ENCODE peak calls at places on chromosomes 7 and 10, in six cellular contexts. One of them, this sample, is unnamed.
A peak's percentile ranks its signal among the peaks of the same experiment; 100 is the strongest.

GRCh38 chr7:102814025-102814471 is 65.2 kb downstream of the FAM185A start:
- DNase-seq in colonic mucosa: no peak
- DNase-seq in cardiac muscle cell: peak; percentile 63
- DNase-seq in CD8-positive, alpha-beta T cell: no peak
- DNase-seq in left ventricle myocardium inferior: no peak
- DNase-seq in right lobe of liver: no peak
- DNase-seq in this sample: no peak

GRCh38 chr10:29329420-29329819 is 40.5 kb downstream of the LYZL1 start:
- DNase-seq in colonic mucosa: no peak
- DNase-seq in cardiac muscle cell: peak; percentile 39
- DNase-seq in CD8-positive, alpha-beta T cell: no peak
- DNase-seq in left ventricle myocardium inferior: no peak
- DNase-seq in right lobe of liver: peak; percentile 65
- DNase-seq in this sample: no peak

GRCh38 chr7:102914585-102914984 is 1.8 kb downstream of the LRRC17 start:
- DNase-seq in colonic mucosa: peak; percentile 34
- DNase-seq in cardiac muscle cell: peak; percentile 95
- DNase-seq in CD8-positive, alpha-beta T cell: no peak
- DNase-seq in left ventricle myocardium inferior: peak; percentile 70
- DNase-seq in right lobe of liver: no peak
- DNase-seq in this sample: peak; percentile 74

GRCh38 chr7:7681191-7681935 is 37.0 kb downstream of the RPA3 start:
- DNase-seq in colonic mucosa: peak; percentile 69
- DNase-seq in cardiac muscle cell: peak; percentile 75
- DNase-seq in CD8-positive, alpha-beta T cell: no peak
- DNase-seq in left ventricle myocardium inferior: no peak
- DNase-seq in right lobe of liver: peak; percentile 49
- DNase-seq in this sample: no peak

GRCh38 chr7:123916240-123916724 is 8.8 kb upstream of the SPAM1 start:
- DNase-seq in colonic mucosa: peak; percentile 53
- DNase-seq in cardiac muscle cell: peak; percentile 46
- DNase-seq in CD8-positive, alpha-beta T cell: no peak
- DNase-seq in left ventricle myocardium inferior: no peak
- DNase-seq in right lobe of liver: no peak
- DNase-seq in this sample: no peak

GRCh38 chr7:45982132-45982531 is 61.1 kb upstream of the IGFBP3 start:
- DNase-seq in colonic mucosa: no peak
- DNase-seq in cardiac muscle cell: no peak
- DNase-seq in CD8-positive, alpha-beta T cell: no peak
- DNase-seq in left ventricle myocardium inferior: no peak
- DNase-seq in right lobe of liver: no peak
- DNase-seq in this sample: no peak

GRCh38 chr7:70608229-70608628 is 523.7 kb upstream of the GALNT17 start:
- DNase-seq in colonic mucosa: no peak
- DNase-seq in cardiac muscle cell: no peak
- DNase-seq in CD8-positive, alpha-beta T cell: no peak
- DNase-seq in left ventricle myocardium inferior: no peak
- DNase-seq in right lobe of liver: no peak
- DNase-seq in this sample: no peak

GRCh38 chr7:139772115-139772514 is 5.7 kb downstream of the HIPK2 start:
- DNase-seq in colonic mucosa: no peak
- DNase-seq in cardiac muscle cell: peak; percentile 40
- DNase-seq in CD8-positive, alpha-beta T cell: no peak
- DNase-seq in left ventricle myocardium inferior: no peak
- DNase-seq in right lobe of liver: peak; percentile 77
- DNase-seq in this sample: no peak

GRCh38 chr7:482521-483083 is 37.0 kb downstream of the PDGFA start:
- DNase-seq in colonic mucosa: no peak
- DNase-seq in cardiac muscle cell: no peak
- DNase-seq in CD8-positive, alpha-beta T cell: no peak
- DNase-seq in left ventricle myocardium inferior: no peak
- DNase-seq in right lobe of liver: no peak
- DNase-seq in this sample: no peak

GRCh38 chr10:44990302-44990655 is 10.4 kb upstream of the ZNF22 start:
- DNase-seq in colonic mucosa: no peak
- DNase-seq in cardiac muscle cell: no peak
- DNase-seq in CD8-positive, alpha-beta T cell: no peak
- DNase-seq in left ventricle myocardium inferior: no peak
- DNase-seq in right lobe of liver: no peak
- DNase-seq in this sample: no peak

GRCh38 chr10:84138478-84139125 is 707 bp upstream of the GHITM start:
- DNase-seq in colonic mucosa: peak; percentile 65
- DNase-seq in cardiac muscle cell: no peak
- DNase-seq in CD8-positive, alpha-beta T cell: peak; percentile 53
- DNase-seq in left ventricle myocardium inferior: peak; percentile 19
- DNase-seq in right lobe of liver: no peak
- DNase-seq in this sample: no peak

GRCh38 chr10:72316748-72317435 is 37.8 kb downstream of the DNAJB12 start:
- DNase-seq in colonic mucosa: peak; percentile 88
- DNase-seq in cardiac muscle cell: no peak
- DNase-seq in CD8-positive, alpha-beta T cell: peak; percentile 64
- DNase-seq in left ventricle myocardium inferior: peak; percentile 73
- DNase-seq in right lobe of liver: peak; percentile 90
- DNase-seq in this sample: peak; percentile 90

GRCh38 chr7:122511268-122511667 is 187.6 kb downstream of the RNF133 start:
- DNase-seq in colonic mucosa: no peak
- DNase-seq in cardiac muscle cell: no peak
- DNase-seq in CD8-positive, alpha-beta T cell: no peak
- DNase-seq in left ventricle myocardium inferior: no peak
- DNase-seq in right lobe of liver: no peak
- DNase-seq in this sample: no peak

GRCh38 chr10:133140417-133141143 is 19.4 kb upstream of the KNDC1 start:
- DNase-seq in colonic mucosa: no peak
- DNase-seq in cardiac muscle cell: no peak
- DNase-seq in CD8-positive, alpha-beta T cell: no peak
- DNase-seq in left ventricle myocardium inferior: no peak
- DNase-seq in right lobe of liver: peak; percentile 39
- DNase-seq in this sample: peak; percentile 69

GRCh38 chr7:135158141-135158655 is 10.3 kb downstream of the TMEM140 start:
- DNase-seq in colonic mucosa: no peak
- DNase-seq in cardiac muscle cell: no peak
- DNase-seq in CD8-positive, alpha-beta T cell: no peak
- DNase-seq in left ventricle myocardium inferior: no peak
- DNase-seq in right lobe of liver: no peak
- DNase-seq in this sample: no peak

GRCh38 chr7:135160098-135160857 is 10.2 kb downstream of the CYREN start:
- DNase-seq in colonic mucosa: no peak
- DNase-seq in cardiac muscle cell: peak; percentile 64
- DNase-seq in CD8-positive, alpha-beta T cell: no peak
- DNase-seq in left ventricle myocardium inferior: no peak
- DNase-seq in right lobe of liver: no peak
- DNase-seq in this sample: no peak

GRCh38 chr7:135158874-135159273 is 11.0 kb downstream of the TMEM140 start:
- DNase-seq in colonic mucosa: no peak
- DNase-seq in cardiac muscle cell: no peak
- DNase-seq in CD8-positive, alpha-beta T cell: no peak
- DNase-seq in left ventricle myocardium inferior: no peak
- DNase-seq in right lobe of liver: no peak
- DNase-seq in this sample: no peak

GRCh38 chr7:135160858-135161653 is 9.5 kb downstream of the CYREN start:
- DNase-seq in colonic mucosa: no peak
- DNase-seq in cardiac muscle cell: peak; percentile 41
- DNase-seq in CD8-positive, alpha-beta T cell: no peak
- DNase-seq in left ventricle myocardium inferior: no peak
- DNase-seq in right lobe of liver: no peak
- DNase-seq in this sample: no peak

GRCh38 chr7:135159359-135160087 is 11.0 kb downstream of the CYREN start:
- DNase-seq in colonic mucosa: no peak
- DNase-seq in cardiac muscle cell: no peak
- DNase-seq in CD8-positive, alpha-beta T cell: no peak
- DNase-seq in left ventricle myocardium inferior: no peak
- DNase-seq in right lobe of liver: no peak
- DNase-seq in this sample: no peak
- H3K4me3 ChIP-seq in colonic mucosa: no peak overlapping the region
- H3K4me3 ChIP-seq in cardiac muscle cell: no peak overlapping the region
- H3K4me3 ChIP-seq in CD8-positive, alpha-beta T cell: no peak overlapping the region
- H3K4me3 ChIP-seq in left ventricle myocardium inferior: peak overlapping the region; percentile 15
- H3K4me3 ChIP-seq in right lobe of liver: no peak overlapping the region
- H3K4me3 ChIP-seq in this sample: peak overlapping the region; percentile 3

DNA sequence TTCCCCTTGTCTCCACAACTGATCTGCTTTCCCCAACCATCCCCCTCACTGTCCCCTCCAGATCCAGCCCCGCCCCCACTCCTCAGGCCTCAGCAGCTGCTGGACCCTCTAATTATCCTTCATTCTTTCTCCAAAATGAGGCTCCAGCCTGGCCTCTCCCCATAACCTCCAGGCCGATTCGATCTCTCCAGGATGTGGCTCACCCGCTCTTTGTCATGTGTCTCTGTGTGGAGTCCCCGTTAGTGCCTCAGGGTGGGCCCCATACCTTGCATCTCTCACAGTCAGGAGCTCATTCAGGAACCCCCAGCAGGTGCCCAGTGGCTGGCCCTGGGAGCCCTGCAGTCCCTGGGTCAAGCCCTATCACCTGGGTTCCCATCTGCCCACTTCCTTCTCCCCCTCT is 1.3 kb downstream of the PILRA start:
- DNase-seq in colonic mucosa: no peak
- DNase-seq in cardiac muscle cell: no peak
- DNase-seq in CD8-positive, alpha-beta T cell: no peak
- DNase-seq in left ventricle myocardium inferior: no peak
- DNase-seq in right lobe of liver: no peak
- DNase-seq in this sample: peak; percentile 43
- H3K4me1 ChIP-seq in colonic mucosa: no peaks in the 10 kb centered on the region
- H3K4me1 ChIP-seq in cardiac muscle cell: no peaks in the 10 kb centered on the region
- H3K4me1 ChIP-seq in CD8-positive, alpha-beta T cell: peaks cover 19% of the 10 kb centered on the region
- H3K4me1 ChIP-seq in left ventricle myocardium inferior: peaks cover 8% of the 10 kb centered on the region
- H3K4me1 ChIP-seq in right lobe of liver: no peaks in the 10 kb centered on the region
- H3K4me1 ChIP-seq in this sample: no peaks in the 10 kb centered on the region

GRCh38 chr7:142300689-142301088 is 42.8 kb upstream of the PRSS58 start:
- DNase-seq in colonic mucosa: no peak
- DNase-seq in cardiac muscle cell: no peak
- DNase-seq in CD8-positive, alpha-beta T cell: peak; percentile 53
- DNase-seq in left ventricle myocardium inferior: no peak
- DNase-seq in right lobe of liver: no peak
- DNase-seq in this sample: no peak

GRCh38 chr7:142301299-142301698 is 43.4 kb upstream of the PRSS58 start:
- DNase-seq in colonic mucosa: no peak
- DNase-seq in cardiac muscle cell: no peak
- DNase-seq in CD8-positive, alpha-beta T cell: no peak
- DNase-seq in left ventricle myocardium inferior: no peak
- DNase-seq in right lobe of liver: no peak
- DNase-seq in this sample: no peak

GRCh38 chr7:142298631-142299030 is 40.8 kb upstream of the PRSS58 start:
- DNase-seq in colonic mucosa: no peak
- DNase-seq in cardiac muscle cell: no peak
- DNase-seq in CD8-positive, alpha-beta T cell: no peak
- DNase-seq in left ventricle myocardium inferior: no peak
- DNase-seq in right lobe of liver: no peak
- DNase-seq in this sample: no peak

GRCh38 chr7:142298009-142298408 is 40.2 kb upstream of the PRSS58 start:
- DNase-seq in colonic mucosa: no peak
- DNase-seq in cardiac muscle cell: no peak
- DNase-seq in CD8-positive, alpha-beta T cell: no peak
- DNase-seq in left ventricle myocardium inferior: no peak
- DNase-seq in right lobe of liver: no peak
- DNase-seq in this sample: no peak

GRCh38 chr7:142299226-142299625 is 41.4 kb upstream of the PRSS58 start:
- DNase-seq in colonic mucosa: no peak
- DNase-seq in cardiac muscle cell: no peak
- DNase-seq in CD8-positive, alpha-beta T cell: peak; percentile 28
- DNase-seq in left ventricle myocardium inferior: no peak
- DNase-seq in right lobe of liver: no peak
- DNase-seq in this sample: no peak
- H3K4me3 ChIP-seq in colonic mucosa: no peak overlapping the region
- H3K4me3 ChIP-seq in cardiac muscle cell: no peak overlapping the region
- H3K4me3 ChIP-seq in CD8-positive, alpha-beta T cell: no peak overlapping the region
- H3K4me3 ChIP-seq in left ventricle myocardium inferior: no peak overlapping the region
- H3K4me3 ChIP-seq in right lobe of liver: no peak overlapping the region
- H3K4me3 ChIP-seq in this sample: no peak overlapping the region

DNA sequence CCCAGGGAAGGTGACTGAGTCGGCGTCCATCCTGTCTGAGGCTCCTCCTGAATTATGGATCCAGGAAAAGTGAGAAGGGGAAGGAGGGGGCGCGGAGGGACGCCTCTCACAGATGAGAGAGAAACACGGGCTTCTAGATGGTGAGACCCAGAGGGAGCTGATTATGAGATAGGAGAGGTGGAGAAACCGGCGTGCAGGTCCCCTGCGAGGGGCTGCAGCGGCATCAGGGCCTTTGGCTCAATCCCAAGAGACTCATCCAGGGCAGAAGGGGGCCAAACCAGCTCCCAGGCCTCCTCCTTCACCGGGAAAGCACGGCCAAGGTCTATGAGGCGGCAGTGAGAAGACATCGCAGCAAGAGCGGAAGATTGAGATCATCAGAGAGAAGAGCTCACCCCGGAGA is 70.8 kb downstream of the TCERG1L start:
- DNase-seq in colonic mucosa: no peak
- DNase-seq in cardiac muscle cell: no peak
- DNase-seq in CD8-positive, alpha-beta T cell: no peak
- DNase-seq in left ventricle myocardium inferior: no peak
- DNase-seq in right lobe of liver: no peak
- DNase-seq in this sample: no peak
- H3K4me1 ChIP-seq in colonic mucosa: no peaks in the 10 kb centered on the region
- H3K4me1 ChIP-seq in cardiac muscle cell: no peaks in the 10 kb centered on the region
- H3K4me1 ChIP-seq in CD8-positive, alpha-beta T cell: no peaks in the 10 kb centered on the region
- H3K4me1 ChIP-seq in left ventricle myocardium inferior: no peaks in the 10 kb centered on the region
- H3K4me1 ChIP-seq in right lobe of liver: no peaks in the 10 kb centered on the region
- H3K4me1 ChIP-seq in this sample: no peaks in the 10 kb centered on the region

GRCh38 chr7:23477170-23477525 is 6.9 kb upstream of the IGF2BP3 start:
- DNase-seq in colonic mucosa: no peak
- DNase-seq in cardiac muscle cell: no peak
- DNase-seq in CD8-positive, alpha-beta T cell: no peak
- DNase-seq in left ventricle myocardium inferior: no peak
- DNase-seq in right lobe of liver: no peak
- DNase-seq in this sample: no peak
- H3K4me3 ChIP-seq in colonic mucosa: no peak overlapping the region
- H3K4me3 ChIP-seq in cardiac muscle cell: peak overlapping the region; percentile 72
- H3K4me3 ChIP-seq in CD8-positive, alpha-beta T cell: no peak overlapping the region
- H3K4me3 ChIP-seq in left ventricle myocardium inferior: no peak overlapping the region
- H3K4me3 ChIP-seq in right lobe of liver: no peak overlapping the region
- H3K4me3 ChIP-seq in this sample: no peak overlapping the region

DNA sequence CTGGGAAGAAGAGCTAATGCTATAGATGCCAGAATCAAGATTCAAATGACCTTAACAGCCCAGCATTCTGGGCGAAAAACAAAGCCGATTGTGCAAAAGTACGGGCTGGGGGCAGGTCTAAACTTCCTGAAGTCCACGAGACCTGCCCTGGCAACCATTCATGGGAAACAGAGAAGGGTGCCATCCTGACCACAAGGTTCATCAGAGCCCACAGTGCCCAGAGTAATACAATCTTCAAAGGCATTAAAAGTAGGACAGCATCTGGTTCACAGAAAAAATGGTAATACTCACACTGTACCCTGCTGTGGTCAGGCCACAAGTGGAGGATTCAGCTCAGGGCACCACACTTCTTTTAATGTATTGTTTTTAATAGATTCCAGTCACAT is 36.1 kb downstream of the SORBS1 start:
- DNase-seq in colonic mucosa: no peak
- DNase-seq in cardiac muscle cell: no peak
- DNase-seq in CD8-positive, alpha-beta T cell: no peak
- DNase-seq in left ventricle myocardium inferior: no peak
- DNase-seq in right lobe of liver: peak; percentile 61
- DNase-seq in this sample: no peak
- H3K4me1 ChIP-seq in colonic mucosa: peaks cover 3% of the 10 kb centered on the region
- H3K4me1 ChIP-seq in cardiac muscle cell: peaks cover 9% of the 10 kb centered on the region
- H3K4me1 ChIP-seq in CD8-positive, alpha-beta T cell: no peaks in the 10 kb centered on the region
- H3K4me1 ChIP-seq in left ventricle myocardium inferior: peaks cover 99% of the 10 kb centered on the region
- H3K4me1 ChIP-seq in right lobe of liver: no peaks in the 10 kb centered on the region
- H3K4me1 ChIP-seq in this sample: no peaks in the 10 kb centered on the region

This sample was measured in kidney.